ENCODE peak calls at places on chromosome 19, in six cellular contexts. One of them, this sample, is unnamed.

GRCh38 chr19:52689804-52690394 is 44.9 kb downstream of the ZNF611 start:
- DNase-seq in tibial artery: peak; percentile 46
- DNase-seq in heart left ventricle: peak; percentile 29
- DNase-seq in mucosa of descending colon: peak; percentile 65
- DNase-seq in effector memory CD4-positive, alpha-beta T cell: no peak
- DNase-seq in Peyer's patch: peak; percentile 54
- DNase-seq in this sample: no peak

GRCh38 chr19:47618771-47619170 is 9.8 kb downstream of the BICRA start:
- DNase-seq in tibial artery: no peak
- DNase-seq in heart left ventricle: peak; percentile 70
- DNase-seq in mucosa of descending colon: no peak
- DNase-seq in effector memory CD4-positive, alpha-beta T cell: no peak
- DNase-seq in Peyer's patch: peak; percentile 77
- DNase-seq in this sample: no peak

GRCh38 chr19:19285723-19286122 is 12.6 kb upstream of the TM6SF2 start:
- DNase-seq in tibial artery: no peak
- DNase-seq in heart left ventricle: no peak
- DNase-seq in mucosa of descending colon: no peak
- DNase-seq in effector memory CD4-positive, alpha-beta T cell: no peak
- DNase-seq in Peyer's patch: no peak
- DNase-seq in this sample: no peak

GRCh38 chr19:9806781-9807180 is 12.1 kb downstream of the FBXL12 start:
- DNase-seq in tibial artery: no peak
- DNase-seq in heart left ventricle: no peak
- DNase-seq in mucosa of descending colon: no peak
- DNase-seq in effector memory CD4-positive, alpha-beta T cell: no peak
- DNase-seq in Peyer's patch: no peak
- DNase-seq in this sample: no peak

GRCh38 chr19:13985771-13986347 is 20.3 kb downstream of the RFX1 start:
- DNase-seq in tibial artery: no peak
- DNase-seq in heart left ventricle: no peak
- DNase-seq in mucosa of descending colon: no peak
- DNase-seq in effector memory CD4-positive, alpha-beta T cell: no peak
- DNase-seq in Peyer's patch: no peak
- DNase-seq in this sample: no peak

GRCh38 chr19:39411006-39411831 is 1.2 kb upstream of the PLEKHG2 start:
- DNase-seq in tibial artery: peak; percentile 69
- DNase-seq in heart left ventricle: no peak
- DNase-seq in mucosa of descending colon: peak; percentile 80
- DNase-seq in effector memory CD4-positive, alpha-beta T cell: no peak
- DNase-seq in Peyer's patch: peak; percentile 88
- DNase-seq in this sample: no peak

GRCh38 chr19:16470541-16470910 is 1.2 kb downstream of the EPS15L1 start:
- DNase-seq in tibial artery: no peak
- DNase-seq in heart left ventricle: no peak
- DNase-seq in mucosa of descending colon: no peak
- DNase-seq in effector memory CD4-positive, alpha-beta T cell: no peak
- DNase-seq in Peyer's patch: no peak
- DNase-seq in this sample: no peak

GRCh38 chr19:18440421-18440877 is 2.5 kb upstream of the ISYNA1 start:
- DNase-seq in tibial artery: no peak
- DNase-seq in heart left ventricle: no peak
- DNase-seq in mucosa of descending colon: no peak
- DNase-seq in effector memory CD4-positive, alpha-beta T cell: peak; percentile 26
- DNase-seq in Peyer's patch: peak; percentile 63
- DNase-seq in this sample: no peak

GRCh38 chr19:55461974-55462628 is 659 bp upstream of the ISOC2 start:
- DNase-seq in tibial artery: no peak
- DNase-seq in heart left ventricle: no peak
- DNase-seq in mucosa of descending colon: no peak
- DNase-seq in effector memory CD4-positive, alpha-beta T cell: no peak
- DNase-seq in Peyer's patch: no peak
- DNase-seq in this sample: no peak

GRCh38 chr19:46388311-46389095 is 24.9 kb downstream of the CCDC8 start:
- DNase-seq in tibial artery: no peak
- DNase-seq in heart left ventricle: no peak
- DNase-seq in mucosa of descending colon: no peak
- DNase-seq in effector memory CD4-positive, alpha-beta T cell: no peak
- DNase-seq in Peyer's patch: no peak
- DNase-seq in this sample: no peak

GRCh38 chr19:57110592-57111328 is 9.0 kb upstream of the USP29 start:
- DNase-seq in tibial artery: no peak
- DNase-seq in heart left ventricle: no peak
- DNase-seq in mucosa of descending colon: no peak
- DNase-seq in effector memory CD4-positive, alpha-beta T cell: no peak
- DNase-seq in Peyer's patch: no peak
- DNase-seq in this sample: no peak

GRCh38 chr19:11480081-11480926 is 542 bp downstream of the ELAVL3 start:
- DNase-seq in tibial artery: no peak
- DNase-seq in heart left ventricle: no peak
- DNase-seq in mucosa of descending colon: no peak
- DNase-seq in effector memory CD4-positive, alpha-beta T cell: no peak
- DNase-seq in Peyer's patch: no peak
- DNase-seq in this sample: no peak

GRCh38 chr19:29302002-29302928 is 89.3 kb upstream of the UQCRFS1 start:
- DNase-seq in tibial artery: no peak
- DNase-seq in heart left ventricle: no peak
- DNase-seq in mucosa of descending colon: no peak
- DNase-seq in effector memory CD4-positive, alpha-beta T cell: no peak
- DNase-seq in Peyer's patch: no peak
- DNase-seq in this sample: no peak

GRCh38 chr19:31286491-31286890 is 62.7 kb downstream of the TSHZ3 start:
- DNase-seq in tibial artery: no peak
- DNase-seq in heart left ventricle: no peak
- DNase-seq in mucosa of descending colon: no peak
- DNase-seq in effector memory CD4-positive, alpha-beta T cell: no peak
- DNase-seq in Peyer's patch: no peak
- DNase-seq in this sample: no peak
- H3K4me3 ChIP-seq in tibial artery: no peak overlapping the region
- H3K4me3 ChIP-seq in heart left ventricle: no peak overlapping the region
- H3K4me3 ChIP-seq in mucosa of descending colon: no peak overlapping the region
- H3K4me3 ChIP-seq in effector memory CD4-positive, alpha-beta T cell: no peak overlapping the region
- H3K4me3 ChIP-seq in Peyer's patch: no peak overlapping the region
- H3K4me3 ChIP-seq in this sample: no peak overlapping the region

DNA sequence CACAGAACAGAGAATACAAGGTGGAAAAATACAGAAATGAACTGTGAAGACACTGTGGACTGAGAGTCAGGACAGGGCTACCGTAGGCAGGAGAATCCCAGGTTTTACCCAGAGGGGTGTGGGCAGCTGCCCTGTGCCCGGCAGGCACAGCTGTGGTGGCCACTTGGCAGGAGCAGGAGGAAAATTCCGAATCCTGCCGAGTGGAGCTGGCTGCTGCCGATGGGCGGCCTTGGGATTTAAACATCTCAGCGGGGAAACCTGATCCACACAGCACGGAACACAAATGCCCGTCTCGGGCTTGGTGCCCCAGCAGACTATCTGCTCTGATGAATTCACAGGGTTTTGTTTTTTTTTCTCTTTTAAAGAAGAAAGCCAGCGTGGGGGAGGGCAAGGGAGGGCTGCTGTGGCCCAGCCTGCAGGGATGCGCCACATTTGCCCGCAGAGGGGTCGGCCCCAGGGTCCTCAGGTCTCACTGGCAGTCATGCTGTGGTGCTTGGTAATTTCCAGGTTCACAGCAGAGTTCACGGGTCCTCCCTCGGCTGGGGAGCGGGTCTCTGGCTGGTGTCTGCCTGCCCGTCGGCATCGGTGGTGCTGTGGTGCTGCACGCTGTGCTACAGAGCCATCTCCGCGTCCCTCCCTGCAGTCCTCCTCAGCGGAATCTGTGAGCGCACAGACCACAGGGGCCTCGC is 28.0 kb downstream of the MPND start:
- DNase-seq in tibial artery: no peak
- DNase-seq in heart left ventricle: no peak
- DNase-seq in mucosa of descending colon: no peak
- DNase-seq in effector memory CD4-positive, alpha-beta T cell: no peak
- DNase-seq in Peyer's patch: no peak
- DNase-seq in this sample: no peak
- H3K4me1 ChIP-seq in tibial artery: peaks cover 89% of the 10 kb centered on the region
- H3K4me1 ChIP-seq in heart left ventricle: peaks cover 94% of the 10 kb centered on the region
- H3K4me1 ChIP-seq in mucosa of descending colon: peaks cover 65% of the 10 kb centered on the region
- H3K4me1 ChIP-seq in effector memory CD4-positive, alpha-beta T cell: peaks cover 54% of the 10 kb centered on the region
- H3K4me1 ChIP-seq in Peyer's patch: peaks cover 71% of the 10 kb centered on the region
- H3K4me1 ChIP-seq in this sample: peaks cover 34% of the 10 kb centered on the region

DNA sequence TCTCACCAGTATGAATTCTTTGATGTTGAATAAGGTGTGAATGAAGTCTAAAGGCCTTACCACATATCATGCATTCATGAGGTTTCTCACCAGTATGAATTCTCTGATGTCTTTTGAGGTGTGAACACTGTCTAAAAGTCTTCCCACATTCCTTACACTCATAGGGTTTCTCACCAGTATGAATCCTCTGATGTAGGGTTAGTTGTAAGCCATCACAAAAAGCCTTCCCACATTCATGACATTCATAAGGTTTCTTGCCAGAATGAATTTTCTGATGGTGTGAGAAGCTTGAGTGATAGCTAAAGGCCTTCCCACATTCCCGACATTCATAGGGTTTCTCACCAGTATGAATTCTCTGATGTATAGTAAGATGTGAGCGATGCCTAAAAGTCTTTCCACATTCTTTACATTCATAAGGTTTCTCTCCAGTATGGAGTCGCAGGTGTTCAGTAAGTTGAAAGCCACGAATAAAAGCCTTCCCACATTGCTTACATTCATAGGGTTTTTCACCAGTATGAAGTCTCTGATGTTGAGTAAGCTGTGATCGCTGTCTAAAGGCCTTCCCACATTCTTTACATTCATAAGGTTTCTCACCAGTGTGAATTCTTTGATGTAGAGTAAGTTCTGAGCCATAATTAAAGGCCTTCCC is 27.7 kb downstream of the ZNF461 start:
- DNase-seq in tibial artery: no peak
- DNase-seq in heart left ventricle: no peak
- DNase-seq in mucosa of descending colon: no peak
- DNase-seq in effector memory CD4-positive, alpha-beta T cell: no peak
- DNase-seq in Peyer's patch: no peak
- DNase-seq in this sample: no peak
- H3K36me3 ChIP-seq in tibial artery: peaks cover 97% of the 10 kb centered on the region
- H3K36me3 ChIP-seq in heart left ventricle: peaks cover 5% of the 10 kb centered on the region
- H3K36me3 ChIP-seq in mucosa of descending colon: no peaks in the 10 kb centered on the region
- H3K36me3 ChIP-seq in effector memory CD4-positive, alpha-beta T cell: peaks cover 20% of the 10 kb centered on the region
- H3K36me3 ChIP-seq in Peyer's patch: peaks cover 46% of the 10 kb centered on the region
- H3K36me3 ChIP-seq in this sample: peaks cover 6% of the 10 kb centered on the region

GRCh38 chr19:49451430-49452181 is at the start of gene PIH1D1:
- DNase-seq in tibial artery: peak; percentile 99
- DNase-seq in heart left ventricle: peak; percentile 97
- DNase-seq in mucosa of descending colon: peak; percentile 97
- DNase-seq in effector memory CD4-positive, alpha-beta T cell: peak; percentile 93
- DNase-seq in Peyer's patch: peak; percentile 99
- DNase-seq in this sample: peak; percentile 94

GRCh38 chr19:49453013-49453756 is at the start of gene ALDH16A1:
- DNase-seq in tibial artery: peak; percentile 98
- DNase-seq in heart left ventricle: peak; percentile 98
- DNase-seq in mucosa of descending colon: peak; percentile 99
- DNase-seq in effector memory CD4-positive, alpha-beta T cell: peak; percentile 96
- DNase-seq in Peyer's patch: peak; percentile 99
- DNase-seq in this sample: peak; percentile 98

GRCh38 chr19:49447485-49448431 is 3.9 kb downstream of the PIH1D1 start:
- DNase-seq in tibial artery: no peak
- DNase-seq in heart left ventricle: no peak
- DNase-seq in mucosa of descending colon: no peak
- DNase-seq in effector memory CD4-positive, alpha-beta T cell: no peak
- DNase-seq in Peyer's patch: no peak
- DNase-seq in this sample: peak; percentile 69

GRCh38 chr19:49448432-49448786 is 3.2 kb downstream of the PIH1D1 start:
- DNase-seq in tibial artery: no peak
- DNase-seq in heart left ventricle: no peak
- DNase-seq in mucosa of descending colon: no peak
- DNase-seq in effector memory CD4-positive, alpha-beta T cell: no peak
- DNase-seq in Peyer's patch: no peak
- DNase-seq in this sample: no peak

DNA sequence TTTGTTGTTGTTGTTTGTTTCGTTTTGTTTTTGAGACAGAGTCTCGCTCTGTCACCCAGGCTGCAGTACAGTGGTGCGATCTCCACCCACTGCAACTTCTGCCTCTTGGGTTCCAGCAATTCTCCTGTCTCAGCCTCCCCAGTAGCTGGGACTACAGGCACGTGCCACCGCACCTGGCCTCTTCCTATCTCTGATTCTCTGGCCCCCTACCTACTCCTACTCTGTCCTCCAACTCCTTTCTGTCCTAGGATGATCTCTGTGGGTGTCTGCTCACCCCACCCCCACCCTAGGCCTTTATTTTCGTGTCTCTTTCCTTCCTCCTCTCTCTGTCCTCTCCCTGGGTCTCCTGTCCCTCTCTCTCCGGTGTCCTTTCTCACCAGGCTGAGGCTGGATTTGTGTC is 1.2 kb downstream of the PIH1D1 start:
- DNase-seq in tibial artery: no peak
- DNase-seq in heart left ventricle: no peak
- DNase-seq in mucosa of descending colon: no peak
- DNase-seq in effector memory CD4-positive, alpha-beta T cell: no peak
- DNase-seq in Peyer's patch: no peak
- DNase-seq in this sample: no peak
- H3K4me3 ChIP-seq in tibial artery: peak overlapping the region; percentile 62
- H3K4me3 ChIP-seq in heart left ventricle: no peak overlapping the region
- H3K4me3 ChIP-seq in mucosa of descending colon: no peak overlapping the region
- H3K4me3 ChIP-seq in effector memory CD4-positive, alpha-beta T cell: no peak overlapping the region
- H3K4me3 ChIP-seq in Peyer's patch: no peak overlapping the region
- H3K4me3 ChIP-seq in this sample: no peak overlapping the region

DNA sequence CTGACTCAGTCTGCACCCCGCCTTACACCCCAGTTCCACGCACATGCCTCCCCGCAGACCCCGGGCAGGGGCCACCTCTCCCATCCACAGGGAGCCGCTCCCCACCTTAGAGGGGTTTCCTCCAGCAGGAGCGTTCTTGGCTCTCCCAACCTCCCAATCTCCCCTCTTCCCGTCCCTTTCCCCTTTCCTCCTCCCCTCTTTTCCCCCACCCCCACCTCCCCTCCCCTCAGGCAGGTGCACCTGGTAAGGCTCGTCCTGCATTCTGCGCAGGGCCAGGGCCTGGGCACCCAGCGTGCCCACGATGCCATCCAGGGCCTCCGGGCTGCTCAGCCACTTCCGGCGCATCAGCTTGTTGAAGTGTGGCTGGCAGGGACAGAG is 27.3 kb downstream of the EXOC3L2 start:
- DNase-seq in tibial artery: no peak
- DNase-seq in heart left ventricle: no peak
- DNase-seq in mucosa of descending colon: no peak
- DNase-seq in effector memory CD4-positive, alpha-beta T cell: no peak
- DNase-seq in Peyer's patch: no peak
- DNase-seq in this sample: no peak
- H3K4me1 ChIP-seq in tibial artery: peaks cover 19% of the 10 kb centered on the region
- H3K4me1 ChIP-seq in heart left ventricle: peaks cover 22% of the 10 kb centered on the region
- H3K4me1 ChIP-seq in mucosa of descending colon: no peaks in the 10 kb centered on the region
- H3K4me1 ChIP-seq in effector memory CD4-positive, alpha-beta T cell: no peaks in the 10 kb centered on the region
- H3K4me1 ChIP-seq in Peyer's patch: peaks cover 5% of the 10 kb centered on the region
- H3K4me1 ChIP-seq in this sample: peaks cover 3% of the 10 kb centered on the region

This sample was measured in SJSA1.